ENCODE peak calls at places on chromosomes 7 and 10, in five cellular contexts. N is stomach, G is cardiac fibroblast, A is kidney, E is brain microvascular endothelial cell. O is an unnamed sample.

GRCh38 chr7:6615853-6616555 is 594 bp downstream of the ZNF853 start:
- DNase-seq in G (no peak), E (no peak), A (no peak), N (no peak), O (peak; percentile 90)

GRCh38 chr7:106143711-106144347 is 31.7 kb upstream of the SYPL1 start:
- DNase-seq in G (no peak), E (no peak), A (no peak), N (no peak), O (no peak)

GRCh38 chr7:41097501-41097900 is 605.4 kb downstream of the INHBA start:
- DNase-seq in E (peak; percentile 76), G (no peak), A (no peak), N (no peak), O (no peak)

GRCh38 chr10:103748020-103748419 is 107.4 kb downstream of the SH3PXD2A start:
- DNase-seq in N (peak; percentile 34), G (no peak), A (no peak), E (no peak), O (no peak)

GRCh38 chr7:93877742-93878141 is 12.8 kb downstream of the TFPI2 start:
- DNase-seq in A (no peak), N (no peak), E (no peak), G (no peak), O (no peak)

GRCh38 chr7:125033506-125033905 is 103.9 kb upstream of the POT1 start:
- DNase-seq in E (no peak), G (no peak), N (no peak), A (no peak), O (no peak)

GRCh38 chr10:59580257-59580863 is 129.3 kb downstream of the SLC16A9 start:
- DNase-seq in N (no peak), G (peak; percentile 79), E (peak; percentile 33), A (no peak), O (no peak)

GRCh38 chr10:122257041-122257440 is 14.1 kb upstream of the BTBD16 start:
- DNase-seq in G (peak; percentile 23), N (no peak), E (no peak), A (no peak), O (no peak)

GRCh38 chr7:953547-954327 is 743 bp downstream of the ADAP1 start:
- DNase-seq in G (peak; percentile 51), E (no peak), N (peak; percentile 76), A (peak; percentile 89), O (peak; percentile 87)

GRCh38 chr10:62244785-62245595 is 23.7 kb downstream of the RTKN2 start:
- DNase-seq in E (peak; percentile 77), G (peak; percentile 87), N (no peak), A (no peak), O (no peak)

GRCh38 chr7:876972-877311 is 588 bp downstream of the GET4 start:
- DNase-seq in A (peak; percentile 90), E (no peak), G (no peak), N (no peak), O (no peak)

GRCh38 chr10:89295597-89295996 is 6.2 kb upstream of the IFIT2 start:
- DNase-seq in E (no peak), A (no peak), N (no peak), G (peak; percentile 70), O (no peak)

GRCh38 chr7:460374-461117 is 59.1 kb downstream of the PDGFA start:
- DNase-seq in N (no peak), G (peak; percentile 71), E (no peak), A (peak; percentile 86), O (no peak)

GRCh38 chr10:124744688-124745055 is 494 bp upstream of the FAM53B start:
- DNase-seq in N (no peak), A (no peak), E (peak; percentile 56), G (peak; percentile 81), O (no peak)

GRCh38 chr10:44926771-44927751 is 15.9 kb downstream of the TMEM72 start:
- DNase-seq in G (peak; percentile 43), E (no peak), N (no peak), A (no peak), O (no peak)

GRCh38 chr10:77274046-77274795 is 363.4 kb downstream of the KCNMA1 start:
- DNase-seq in N (no peak), A (no peak), E (peak; percentile 56), G (peak; percentile 26), O (no peak)

GRCh38 chr10:44756235-44756634 is 154.9 kb upstream of the TMEM72 start:
- DNase-seq in E (peak; percentile 57), N (no peak), A (no peak), G (peak; percentile 23), O (no peak)

GRCh38 chr10:15472008-15472407 is 100.9 kb upstream of the FAM171A1 start:
- DNase-seq in G (peak; percentile 34), E (no peak), N (no peak), A (no peak), O (no peak)

GRCh38 chr10:12042409-12042796 is 206 bp downstream of the UPF2 start:
- DNase-seq in E (no peak), N (peak; percentile 35), G (peak; percentile 29), A (peak; percentile 91), O (no peak)

GRCh38 chr7:47762746-47763062 is 180.8 kb upstream of the TNS3 start:
- DNase-seq in G (no peak), E (no peak), N (no peak), A (no peak), O (no peak)

GRCh38 chr10:132868995-132869394 is 73.4 kb downstream of the CFAP46 start:
- DNase-seq in N (no peak), A (peak; percentile 50), G (no peak), E (no peak), O (peak; percentile 34)

GRCh38 chr10:124724279-124725027 is 19.7 kb downstream of the FAM53B start:
- DNase-seq in E (no peak), G (no peak), A (peak; percentile 76), N (peak; percentile 62), O (peak; percentile 14)

GRCh38 chr7:138021889-138022288 is 20.0 kb upstream of the CREB3L2 start:
- DNase-seq in G (no peak), E (no peak), A (no peak), N (no peak), O (no peak)

GRCh38 chr7:55144333-55144954 is 125.6 kb downstream of the EGFR start:
- DNase-seq in E (no peak), G (no peak), A (no peak), N (no peak), O (no peak)

GRCh38 chr10:122682522-122682921 is 17.1 kb downstream of the C10orf120 start:
- DNase-seq in A (no peak), E (no peak), N (no peak), G (no peak), O (no peak)

GRCh38 chr10:93458821-93459257 is 23.3 kb downstream of the MYOF start:
- DNase-seq in E (peak; percentile 100), G (peak; percentile 100), A (peak; percentile 91), N (peak; percentile 75), O (peak; percentile 59)

GRCh38 chr7:127655720-127656119 is 3.7 kb downstream of the SND1 start:
- DNase-seq in G (no peak), A (no peak), E (no peak), N (no peak), O (no peak)

GRCh38 chr7:99019523-99020412 is 124.1 kb downstream of the SMURF1 start:
- DNase-seq in N (peak; percentile 57), A (no peak), E (no peak), G (no peak), O (no peak)

GRCh38 chr7:140213684-140214074 is 36.9 kb upstream of the KDM7A start:
- DNase-seq in N (no peak), E (no peak), A (no peak), G (peak; percentile 25), O (no peak)

GRCh38 chr7:101140746-101141382 is 13.4 kb upstream of the AP1S1 start:
- DNase-seq in G (no peak), A (no peak), N (no peak), E (peak; percentile 46), O (no peak)

GRCh38 chr10:105914432-105914831 is 1250.1 kb downstream of the SORCS1 start:
- DNase-seq in N (no peak), E (no peak), A (no peak), G (no peak), O (no peak)

GRCh38 chr7:122764020-122764419 is 61.3 kb upstream of the RNF148 start:
- DNase-seq in N (no peak), G (peak; percentile 2), E (peak; percentile 7), A (no peak), O (no peak)

GRCh38 chr7:132580277-132580676 is 4.0 kb upstream of the PLXNA4 start:
- DNase-seq in A (no peak), E (no peak), N (no peak), G (no peak), O (no peak)
- TF ChIP-seq CTCF in A (no peak), E (peak; percentile 29), N (no peak), G (no peak), O (no peak)

DNA sequence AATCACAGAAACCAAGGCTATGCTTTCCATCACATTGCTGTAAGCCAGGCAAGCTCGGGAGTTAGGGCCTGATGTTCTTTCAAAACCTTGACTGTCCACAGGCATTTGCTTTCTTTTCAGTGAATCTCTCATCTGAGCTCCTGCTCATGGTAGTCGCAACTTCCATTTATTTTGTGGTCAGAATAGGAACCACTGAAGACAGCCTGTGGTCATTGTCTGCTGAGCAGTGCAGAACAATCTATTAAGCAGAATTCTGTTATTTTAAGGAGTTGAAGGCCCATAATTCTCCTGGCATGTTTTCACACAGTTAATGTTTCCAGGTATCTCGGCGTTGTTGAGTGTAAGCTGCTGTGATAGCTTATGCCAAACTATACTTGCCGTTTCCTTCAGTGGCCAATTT is 491.2 kb upstream of the AKR1E2 start:
- DNase-seq in E (no peak), N (no peak), G (no peak), A (no peak), O (no peak)
- H3K4me3 ChIP-seq in E (no peak overlapping the region), N (no peak overlapping the region), G (no peak overlapping the region), A (no peak overlapping the region), O (no peak overlapping the region)

GRCh38 chr7:12291870-12292269 is 80.8 kb downstream of the TMEM106B start:
- DNase-seq in A (no peak), E (no peak), G (peak; percentile 4), N (no peak), O (no peak)
- TF ChIP-seq CTCF in A (no peak), E (peak; percentile 44), G (peak; percentile 36), N (no peak), O (no peak)

DNA sequence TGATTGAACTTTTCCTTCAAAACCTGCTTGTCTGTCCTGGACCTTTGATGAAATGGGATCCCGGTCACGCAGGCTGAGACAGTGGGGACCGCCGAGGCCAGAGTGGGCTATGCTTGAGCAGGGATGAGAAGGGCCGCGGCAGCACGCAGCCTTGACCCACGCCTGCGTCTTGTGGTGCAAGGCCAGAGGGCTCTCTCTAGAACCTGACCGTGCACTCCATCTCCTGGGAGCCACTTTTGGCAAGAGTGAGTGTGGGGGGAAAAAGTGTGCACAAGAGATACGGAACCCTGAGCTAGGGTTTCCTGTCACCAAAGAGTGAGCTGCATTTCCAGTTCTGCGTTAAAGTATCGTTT is 42.4 kb downstream of the WIPI2 start:
- DNase-seq in N (no peak), G (no peak), A (peak; percentile 71), E (no peak), O (peak; percentile 34)
- H3K4me3 ChIP-seq in N (no peak overlapping the region), G (no peak overlapping the region), A (no peak overlapping the region), E (no peak overlapping the region), O (no peak overlapping the region)

O was measured in pancreas.